ENCODE peak calls at places on chromosome 7, in seven cellular contexts. One of them, this sample, is unnamed.

GRCh38 chr7:104196161-104196560 is 11.7 kb downstream of the ORC5 start:
- DNase-seq in MM.1S: peak; percentile 19
- DNase-seq in GM23338: no peak
- DNase-seq in neural progenitor cell: no peak
- DNase-seq in HCT116: no peak
- DNase-seq in PC-3: peak; percentile 8
- DNase-seq in GM23248: no peak
- DNase-seq in this sample: no peak

GRCh38 chr7:87146740-87147386 is 5.4 kb upstream of the DMTF1 start:
- DNase-seq in neural progenitor cell: no peak
- DNase-seq in PC-3: no peak
- DNase-seq in MM.1S: no peak
- DNase-seq in GM23248: no peak
- DNase-seq in GM23338: peak; percentile 23
- DNase-seq in HCT116: no peak
- DNase-seq in this sample: no peak

GRCh38 chr7:151591866-151592265 is 72.2 kb upstream of the RHEB start:
- DNase-seq in PC-3: no peak
- DNase-seq in MM.1S: no peak
- DNase-seq in HCT116: no peak
- DNase-seq in GM23248: no peak
- DNase-seq in GM23338: no peak
- DNase-seq in neural progenitor cell: no peak
- DNase-seq in this sample: no peak

GRCh38 chr7:77368974-77369373 is 47.2 kb downstream of the GSAP start:
- DNase-seq in MM.1S: no peak
- DNase-seq in neural progenitor cell: no peak
- DNase-seq in GM23248: no peak
- DNase-seq in GM23338: no peak
- DNase-seq in HCT116: peak; percentile 4
- DNase-seq in PC-3: peak; percentile 41
- DNase-seq in this sample: no peak

GRCh38 chr7:107354639-107355038 is 115.2 kb upstream of the GPR22 start:
- DNase-seq in GM23338: no peak
- DNase-seq in MM.1S: no peak
- DNase-seq in PC-3: no peak
- DNase-seq in GM23248: no peak
- DNase-seq in neural progenitor cell: no peak
- DNase-seq in HCT116: no peak
- DNase-seq in this sample: no peak

GRCh38 chr7:31493714-31494181 is 20.1 kb upstream of the ITPRID1 start:
- DNase-seq in HCT116: no peak
- DNase-seq in GM23338: peak; percentile 43
- DNase-seq in PC-3: peak; percentile 77
- DNase-seq in MM.1S: no peak
- DNase-seq in neural progenitor cell: no peak
- DNase-seq in GM23248: no peak
- DNase-seq in this sample: no peak

GRCh38 chr7:46391215-46391614 is 470.1 kb upstream of the IGFBP3 start:
- DNase-seq in neural progenitor cell: no peak
- DNase-seq in GM23338: no peak
- DNase-seq in HCT116: no peak
- DNase-seq in MM.1S: no peak
- DNase-seq in PC-3: no peak
- DNase-seq in GM23248: peak; percentile 7
- DNase-seq in this sample: no peak

GRCh38 chr7:120302190-120302589 is 29.2 kb downstream of the KCND2 start:
- DNase-seq in MM.1S: no peak
- DNase-seq in GM23248: no peak
- DNase-seq in HCT116: no peak
- DNase-seq in neural progenitor cell: no peak
- DNase-seq in GM23338: no peak
- DNase-seq in PC-3: no peak
- DNase-seq in this sample: no peak

GRCh38 chr7:85405016-85405415 is 218.2 kb upstream of the SEMA3D start:
- DNase-seq in GM23248: peak; percentile 55
- DNase-seq in PC-3: no peak
- DNase-seq in neural progenitor cell: no peak
- DNase-seq in HCT116: no peak
- DNase-seq in GM23338: no peak
- DNase-seq in MM.1S: no peak
- DNase-seq in this sample: no peak

GRCh38 chr7:139094596-139094995 is 14.9 kb downstream of the ZC3HAV1 start:
- DNase-seq in HCT116: no peak
- DNase-seq in neural progenitor cell: no peak
- DNase-seq in MM.1S: no peak
- DNase-seq in GM23248: peak; percentile 21
- DNase-seq in GM23338: no peak
- DNase-seq in PC-3: no peak
- DNase-seq in this sample: no peak

GRCh38 chr7:44716205-44716604 is 32.4 kb upstream of the ZMIZ2 start:
- DNase-seq in GM23338: no peak
- DNase-seq in PC-3: no peak
- DNase-seq in GM23248: no peak
- DNase-seq in MM.1S: no peak
- DNase-seq in neural progenitor cell: no peak
- DNase-seq in HCT116: no peak
- DNase-seq in this sample: no peak

GRCh38 chr7:108455833-108456677 is at the start of gene NRCAM:
- DNase-seq in neural progenitor cell: peak; percentile 95
- DNase-seq in MM.1S: no peak
- DNase-seq in HCT116: no peak
- DNase-seq in GM23248: peak; percentile 59
- DNase-seq in GM23338: peak; percentile 97
- DNase-seq in PC-3: no peak
- DNase-seq in this sample: no peak

GRCh38 chr7:29563590-29564454 is at the start of gene PRR15:
- DNase-seq in HCT116: peak; percentile 76
- DNase-seq in MM.1S: peak; percentile 93
- DNase-seq in GM23248: peak; percentile 58
- DNase-seq in PC-3: peak; percentile 86
- DNase-seq in GM23338: peak; percentile 93
- DNase-seq in neural progenitor cell: peak; percentile 81
- DNase-seq in this sample: no peak

GRCh38 chr7:122312789-122313188 is 8.2 kb upstream of the FEZF1 start:
- DNase-seq in PC-3: no peak
- DNase-seq in GM23248: no peak
- DNase-seq in MM.1S: no peak
- DNase-seq in GM23338: peak; percentile 34
- DNase-seq in HCT116: no peak
- DNase-seq in neural progenitor cell: peak; percentile 60
- DNase-seq in this sample: no peak

GRCh38 chr7:1964913-1965578 is 267.7 kb downstream of the MAD1L1 start:
- DNase-seq in HCT116: no peak
- DNase-seq in MM.1S: no peak
- DNase-seq in GM23248: no peak
- DNase-seq in PC-3: no peak
- DNase-seq in neural progenitor cell: no peak
- DNase-seq in GM23338: no peak
- DNase-seq in this sample: no peak

GRCh38 chr7:142809671-142810070 is 38.9 kb downstream of the PRSS2 start:
- DNase-seq in GM23338: no peak
- DNase-seq in MM.1S: peak; percentile 42
- DNase-seq in neural progenitor cell: no peak
- DNase-seq in PC-3: peak; percentile 3
- DNase-seq in HCT116: no peak
- DNase-seq in GM23248: no peak
- DNase-seq in this sample: peak; percentile 62

GRCh38 chr7:7857143-7857583 is 111.4 kb upstream of the GLCCI1 start:
- DNase-seq in GM23338: no peak
- DNase-seq in GM23248: no peak
- DNase-seq in neural progenitor cell: no peak
- DNase-seq in PC-3: no peak
- DNase-seq in MM.1S: peak; percentile 51
- DNase-seq in HCT116: no peak
- DNase-seq in this sample: peak; percentile 79

GRCh38 chr7:45646996-45647411 is 72.8 kb downstream of the ADCY1 start:
- DNase-seq in PC-3: no peak
- DNase-seq in HCT116: no peak
- DNase-seq in GM23248: no peak
- DNase-seq in MM.1S: no peak
- DNase-seq in neural progenitor cell: no peak
- DNase-seq in GM23338: peak; percentile 10
- DNase-seq in this sample: no peak

GRCh38 chr7:114370177-114370576 is 44.4 kb upstream of the FOXP2 start:
- DNase-seq in PC-3: no peak
- DNase-seq in HCT116: no peak
- DNase-seq in neural progenitor cell: no peak
- DNase-seq in GM23338: no peak
- DNase-seq in GM23248: no peak
- DNase-seq in MM.1S: no peak
- DNase-seq in this sample: no peak

GRCh38 chr7:114819629-114820362 is 102.1 kb upstream of the MDFIC start:
- DNase-seq in HCT116: peak; percentile 69
- DNase-seq in neural progenitor cell: no peak
- DNase-seq in GM23338: no peak
- DNase-seq in GM23248: peak; percentile 96
- DNase-seq in PC-3: peak; percentile 99
- DNase-seq in MM.1S: no peak
- DNase-seq in this sample: no peak

DNA sequence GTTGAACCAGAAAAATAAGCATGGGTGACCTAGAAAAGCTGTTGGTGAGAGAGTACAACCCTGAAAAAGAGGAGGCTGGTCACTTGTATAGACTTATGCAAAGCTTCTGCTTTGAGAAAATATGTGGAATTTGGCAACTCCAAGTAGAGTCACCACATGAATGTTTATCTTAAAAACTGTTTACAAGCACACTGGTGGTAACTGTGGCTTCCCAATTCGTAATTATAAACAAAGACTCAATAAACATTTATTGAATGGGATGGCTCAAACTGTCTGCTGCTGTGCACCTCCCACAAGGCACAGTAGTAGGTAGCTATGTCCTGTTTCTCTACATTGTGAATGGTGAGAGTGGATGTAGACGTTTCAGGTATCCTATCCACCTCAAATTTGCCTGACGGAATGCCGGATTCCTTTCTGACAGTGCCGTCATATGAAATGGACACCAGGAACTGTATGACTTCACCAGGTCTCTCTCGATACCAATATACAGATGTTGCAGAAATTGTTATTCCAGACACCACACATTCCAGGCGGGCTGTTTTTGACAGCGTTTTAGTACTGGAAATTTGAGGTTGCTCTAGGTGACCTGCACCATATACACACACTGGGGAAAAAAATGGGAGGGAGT is 43.4 kb upstream of the TARP start:
- DNase-seq in HCT116: no peak
- DNase-seq in GM23338: no peak
- DNase-seq in neural progenitor cell: no peak
- DNase-seq in MM.1S: no peak
- DNase-seq in PC-3: no peak
- DNase-seq in GM23248: peak; percentile 42
- DNase-seq in this sample: no peak
- TF ChIP-seq EZH2phosphoT487 in HCT116: no peak
- TF ChIP-seq EZH2phosphoT487 in GM23338: no peak
- TF ChIP-seq EZH2phosphoT487 in neural progenitor cell: no peak
- TF ChIP-seq EZH2phosphoT487 in MM.1S: no peak
- TF ChIP-seq EZH2phosphoT487 in PC-3: no peak
- TF ChIP-seq EZH2phosphoT487 in GM23248: no peak
- TF ChIP-seq EZH2phosphoT487 in this sample: no peak

GRCh38 chr7:727806-728460 is 852 bp upstream of the PRKAR1B start:
- DNase-seq in GM23338: peak; percentile 43
- DNase-seq in neural progenitor cell: peak; percentile 30
- DNase-seq in MM.1S: no peak
- DNase-seq in PC-3: peak; percentile 6
- DNase-seq in HCT116: no peak
- DNase-seq in GM23248: peak; percentile 70
- DNase-seq in this sample: no peak

GRCh38 chr7:729154-730000 is 2.3 kb upstream of the PRKAR1B start:
- DNase-seq in PC-3: no peak
- DNase-seq in GM23248: no peak
- DNase-seq in GM23338: no peak
- DNase-seq in neural progenitor cell: no peak
- DNase-seq in MM.1S: no peak
- DNase-seq in HCT116: no peak
- DNase-seq in this sample: no peak

GRCh38 chr7:726854-727103 is 280 bp downstream of the DNAAF5 start:
- DNase-seq in GM23338: no peak
- DNase-seq in HCT116: no peak
- DNase-seq in neural progenitor cell: no peak
- DNase-seq in PC-3: no peak
- DNase-seq in GM23248: no peak
- DNase-seq in MM.1S: peak; percentile 6
- DNase-seq in this sample: no peak

GRCh38 chr7:727104-727805 is at the start of gene PRKAR1B:
- DNase-seq in GM23338: peak; percentile 73
- DNase-seq in PC-3: peak; percentile 20
- DNase-seq in GM23248: peak; percentile 60
- DNase-seq in MM.1S: peak; percentile 40
- DNase-seq in neural progenitor cell: peak; percentile 68
- DNase-seq in HCT116: no peak
- DNase-seq in this sample: peak; percentile 71

GRCh38 chr7:728602-729001 is 1.5 kb upstream of the PRKAR1B start:
- DNase-seq in MM.1S: no peak
- DNase-seq in PC-3: no peak
- DNase-seq in GM23248: no peak
- DNase-seq in GM23338: no peak
- DNase-seq in HCT116: no peak
- DNase-seq in neural progenitor cell: no peak
- DNase-seq in this sample: no peak
- H3K79me2 ChIP-seq in MM.1S: peaks cover 61% of the 10 kb centered on the region
- H3K79me2 ChIP-seq in PC-3: peaks cover 88% of the 10 kb centered on the region
- H3K79me2 ChIP-seq in GM23248: peaks cover 35% of the 10 kb centered on the region
- H3K79me2 ChIP-seq in GM23338: peaks cover 85% of the 10 kb centered on the region
- H3K79me2 ChIP-seq in HCT116: peaks cover 79% of the 10 kb centered on the region
- H3K79me2 ChIP-seq in neural progenitor cell: peaks cover 48% of the 10 kb centered on the region
- H3K79me2 ChIP-seq in this sample: peaks cover 49% of the 10 kb centered on the region

DNA sequence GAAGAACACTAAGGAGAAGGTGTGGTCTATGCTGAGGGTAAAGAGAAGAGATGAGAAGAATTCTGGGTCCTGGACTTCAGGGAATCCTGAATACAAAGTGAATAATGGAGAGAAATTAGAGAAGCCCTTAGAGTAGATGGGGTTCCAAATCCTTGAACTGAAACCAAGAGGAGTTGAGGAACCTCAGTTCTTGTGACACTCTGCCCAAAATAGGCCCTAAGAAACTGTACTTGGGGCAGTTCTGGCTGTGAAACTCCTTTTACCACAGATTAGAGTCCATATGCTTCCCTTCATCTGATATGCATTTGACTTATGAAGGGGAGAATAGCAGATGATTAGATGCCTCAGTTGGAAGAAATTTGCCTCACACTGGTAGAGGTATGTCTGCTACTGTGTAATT is 19.0 kb downstream of the TES start:
- DNase-seq in GM23248: no peak
- DNase-seq in MM.1S: peak; percentile 72
- DNase-seq in PC-3: no peak
- DNase-seq in HCT116: no peak
- DNase-seq in GM23338: no peak
- DNase-seq in neural progenitor cell: no peak
- DNase-seq in this sample: no peak
- H3K4me2 ChIP-seq in GM23248: no peak overlapping the region
- H3K4me2 ChIP-seq in MM.1S: peak overlapping the region; percentile 64
- H3K4me2 ChIP-seq in PC-3: no peak overlapping the region
- H3K4me2 ChIP-seq in HCT116: no peak overlapping the region
- H3K4me2 ChIP-seq in GM23338: no peak overlapping the region
- H3K4me2 ChIP-seq in neural progenitor cell: no peak overlapping the region
- H3K4me2 ChIP-seq in this sample: no peak overlapping the region

DNA sequence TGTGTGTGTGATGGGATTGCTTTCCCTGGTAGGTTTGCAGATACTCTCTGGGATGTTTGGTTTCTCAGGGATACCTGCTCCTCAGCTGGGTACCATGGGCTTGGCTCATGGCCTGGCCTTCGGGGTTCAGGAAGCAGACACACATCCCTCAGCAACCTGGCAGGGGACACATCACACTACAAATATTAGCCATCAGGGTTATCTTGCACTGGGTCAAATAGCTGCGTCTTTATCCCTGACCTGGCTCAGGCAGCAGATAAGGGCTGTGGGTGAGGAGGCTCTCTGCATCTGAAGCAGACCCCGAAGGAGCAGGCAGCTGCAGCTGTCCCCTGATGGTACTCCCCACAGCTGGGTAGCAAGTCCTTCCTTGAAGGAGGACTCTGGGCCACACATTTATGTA is 25.7 kb upstream of the CDHR3 start:
- DNase-seq in HCT116: no peak
- DNase-seq in GM23338: no peak
- DNase-seq in PC-3: no peak
- DNase-seq in MM.1S: no peak
- DNase-seq in GM23248: no peak
- DNase-seq in neural progenitor cell: no peak
- DNase-seq in this sample: no peak
- TF ChIP-seq EZH2phosphoT487 in HCT116: no peak
- TF ChIP-seq EZH2phosphoT487 in GM23338: no peak
- TF ChIP-seq EZH2phosphoT487 in PC-3: no peak
- TF ChIP-seq EZH2phosphoT487 in MM.1S: no peak
- TF ChIP-seq EZH2phosphoT487 in GM23248: no peak
- TF ChIP-seq EZH2phosphoT487 in neural progenitor cell: no peak
- TF ChIP-seq EZH2phosphoT487 in this sample: no peak

This sample was measured in OCI-LY7.